ENCODE peak calls at places on chromosomes 5 and 9, in five cellular contexts. K is mucosa of gallbladder, P is AG04449, H is NCI-H510A, F is amygdala. N is an unnamed sample.

GRCh38 chr5:32280656-32281081 is 32.1 kb downstream of the MTMR12 start:
- DNase-seq in K (no peak), P (no peak), H (no peak), F (no peak), N (no peak)

GRCh38 chr5:34002629-34003328 is 5.1 kb downstream of the AMACR start:
- DNase-seq in K (no peak), P (no peak), H (no peak), F (no peak), N (no peak)

GRCh38 chr5:15991586-15991985 is 188.0 kb downstream of the MARCHF11 start:
- DNase-seq in K (no peak), P (no peak), H (no peak), F (no peak), N (no peak)

GRCh38 chr5:64612349-64612961 is 77.8 kb upstream of the SHISAL2B start:
- DNase-seq in K (peak), P (no peak), H (no peak), F (no peak), N (peak)

GRCh38 chr9:15101046-15101445 is 190.8 kb upstream of the FREM1 start:
- DNase-seq in K (no peak), P (no peak), H (no peak), F (no peak), N (no peak)

GRCh38 chr5:664343-664993 is 28.7 kb downstream of the TPPP start:
- DNase-seq in K (peak), P (no peak), H (no peak), F (no peak), N (no peak)

GRCh38 chr5:62720036-62720441 is 141.4 kb downstream of the LRRC70 start:
- DNase-seq in K (peak), P (no peak), H (peak), F (no peak), N (peak)

GRCh38 chr5:124057161-124057814 is 545.3 kb downstream of the CSNK1G3 start:
- DNase-seq in K (peak), P (no peak), H (peak), F (peak), N (peak)

N was measured in SK-N-DZ.